ENCODE peak calls at places on chromosomes 6 and 20, in seven cellular contexts. One of them, this sample, is unnamed.
A peak's percentile ranks its signal among the peaks of the same experiment; 100 is the strongest.

GRCh38 chr20:60977896-60978295 is 274.2 kb upstream of the CDH4 start:
- DNase-seq in adipocyte: no peak
- DNase-seq in substantia nigra: no peak
- DNase-seq in RWPE1: no peak
- DNase-seq in NCI-H345: no peak
- DNase-seq in GM23248: no peak
- DNase-seq in GF-D8: no peak
- DNase-seq in this sample: no peak

GRCh38 chr20:34990231-34990630 is 34.6 kb downstream of the MYH7B start:
- DNase-seq in adipocyte: no peak
- DNase-seq in substantia nigra: no peak
- DNase-seq in RWPE1: no peak
- DNase-seq in NCI-H345: no peak
- DNase-seq in GM23248: no peak
- DNase-seq in GF-D8: no peak
- DNase-seq in this sample: no peak

GRCh38 chr6:73515204-73516101 is 5.4 kb downstream of the EEF1A1 start:
- DNase-seq in adipocyte: peak; percentile 90
- DNase-seq in substantia nigra: no peak
- DNase-seq in RWPE1: no peak
- DNase-seq in NCI-H345: peak; percentile 47
- DNase-seq in GM23248: peak; percentile 91
- DNase-seq in GF-D8: peak; percentile 32
- DNase-seq in this sample: peak; percentile 84

GRCh38 chr20:18839507-18840247 is 26.1 kb downstream of the SCP2D1 start:
- DNase-seq in adipocyte: no peak
- DNase-seq in substantia nigra: no peak
- DNase-seq in RWPE1: no peak
- DNase-seq in NCI-H345: no peak
- DNase-seq in GM23248: no peak
- DNase-seq in GF-D8: no peak
- DNase-seq in this sample: no peak

GRCh38 chr6:5854900-5855299 is 151.8 kb downstream of the NRN1 start:
- DNase-seq in adipocyte: no peak
- DNase-seq in substantia nigra: no peak
- DNase-seq in RWPE1: no peak
- DNase-seq in NCI-H345: no peak
- DNase-seq in GM23248: no peak
- DNase-seq in GF-D8: no peak
- DNase-seq in this sample: no peak

GRCh38 chr6:3309391-3310050 is 50.8 kb downstream of the PSMG4 start:
- DNase-seq in adipocyte: no peak
- DNase-seq in substantia nigra: no peak
- DNase-seq in RWPE1: no peak
- DNase-seq in NCI-H345: peak; percentile 45
- DNase-seq in GM23248: no peak
- DNase-seq in GF-D8: no peak
- DNase-seq in this sample: no peak

GRCh38 chr6:6703720-6704422 is 115.4 kb downstream of the LY86 start:
- DNase-seq in adipocyte: no peak
- DNase-seq in substantia nigra: no peak
- DNase-seq in RWPE1: no peak
- DNase-seq in NCI-H345: no peak
- DNase-seq in GM23248: no peak
- DNase-seq in GF-D8: no peak
- DNase-seq in this sample: no peak

GRCh38 chr20:64223526-64224067 is 32.0 kb upstream of the PCMTD2 start:
- DNase-seq in adipocyte: peak; percentile 26
- DNase-seq in substantia nigra: no peak
- DNase-seq in RWPE1: no peak
- DNase-seq in NCI-H345: peak; percentile 31
- DNase-seq in GM23248: no peak
- DNase-seq in GF-D8: no peak
- DNase-seq in this sample: peak; percentile 9

GRCh38 chr6:10534418-10534760 is 13.2 kb downstream of the GCNT2 start:
- DNase-seq in adipocyte: no peak
- DNase-seq in substantia nigra: no peak
- DNase-seq in RWPE1: no peak
- DNase-seq in NCI-H345: no peak
- DNase-seq in GM23248: no peak
- DNase-seq in GF-D8: no peak
- DNase-seq in this sample: no peak

GRCh38 chr6:158717341-158718328 is 67.8 kb downstream of the SYTL3 start:
- DNase-seq in adipocyte: no peak
- DNase-seq in substantia nigra: no peak
- DNase-seq in RWPE1: no peak
- DNase-seq in NCI-H345: no peak
- DNase-seq in GM23248: no peak
- DNase-seq in GF-D8: no peak
- DNase-seq in this sample: no peak

GRCh38 chr6:118894425-118895240 is 681 bp downstream of the ASF1A start:
- DNase-seq in adipocyte: peak; percentile 86
- DNase-seq in substantia nigra: no peak
- DNase-seq in RWPE1: peak; percentile 35
- DNase-seq in NCI-H345: peak; percentile 64
- DNase-seq in GM23248: peak; percentile 87
- DNase-seq in GF-D8: no peak
- DNase-seq in this sample: peak; percentile 72

GRCh38 chr20:49982346-49983122 is at the start of gene SNAI1:
- DNase-seq in adipocyte: peak; percentile 92
- DNase-seq in substantia nigra: peak; percentile 59
- DNase-seq in RWPE1: peak; percentile 100
- DNase-seq in NCI-H345: peak; percentile 96
- DNase-seq in GM23248: peak; percentile 95
- DNase-seq in GF-D8: peak; percentile 69
- DNase-seq in this sample: peak; percentile 87

GRCh38 chr20:34163316-34163715 is 51.3 kb upstream of the EIF2S2 start:
- DNase-seq in adipocyte: no peak
- DNase-seq in substantia nigra: no peak
- DNase-seq in RWPE1: no peak
- DNase-seq in NCI-H345: no peak
- DNase-seq in GM23248: no peak
- DNase-seq in GF-D8: no peak
- DNase-seq in this sample: no peak

GRCh38 chr20:1280421-1281102 is 14.5 kb downstream of the SNPH start:
- DNase-seq in adipocyte: no peak
- DNase-seq in substantia nigra: no peak
- DNase-seq in RWPE1: no peak
- DNase-seq in NCI-H345: no peak
- DNase-seq in GM23248: peak; percentile 9
- DNase-seq in GF-D8: no peak
- DNase-seq in this sample: no peak

GRCh38 chr20:60481742-60482133 is 523.5 kb downstream of the CDH26 start:
- DNase-seq in adipocyte: no peak
- DNase-seq in substantia nigra: no peak
- DNase-seq in RWPE1: no peak
- DNase-seq in NCI-H345: no peak
- DNase-seq in GM23248: no peak
- DNase-seq in GF-D8: no peak
- DNase-seq in this sample: no peak

GRCh38 chr20:64142546-64142945 is 21.7 kb upstream of the MYT1 start:
- DNase-seq in adipocyte: no peak
- DNase-seq in substantia nigra: no peak
- DNase-seq in RWPE1: no peak
- DNase-seq in NCI-H345: peak; percentile 94
- DNase-seq in GM23248: no peak
- DNase-seq in GF-D8: no peak
- DNase-seq in this sample: no peak

GRCh38 chr20:21505161-21505809 is 8.6 kb downstream of the NKX2-2 start:
- DNase-seq in adipocyte: peak; percentile 65
- DNase-seq in substantia nigra: no peak
- DNase-seq in RWPE1: peak; percentile 85
- DNase-seq in NCI-H345: peak; percentile 75
- DNase-seq in GM23248: peak; percentile 69
- DNase-seq in GF-D8: no peak
- DNase-seq in this sample: peak; percentile 63

GRCh38 chr20:15992564-15992963 is 580.7 kb downstream of the KIF16B start:
- DNase-seq in adipocyte: peak; percentile 5
- DNase-seq in substantia nigra: no peak
- DNase-seq in RWPE1: no peak
- DNase-seq in NCI-H345: no peak
- DNase-seq in GM23248: no peak
- DNase-seq in GF-D8: no peak
- DNase-seq in this sample: peak; percentile 4

GRCh38 chr6:39446909-39447308 is 124.4 kb upstream of the KCNK16 start:
- DNase-seq in adipocyte: no peak
- DNase-seq in substantia nigra: no peak
- DNase-seq in RWPE1: no peak
- DNase-seq in NCI-H345: no peak
- DNase-seq in GM23248: no peak
- DNase-seq in GF-D8: no peak
- DNase-seq in this sample: no peak